ENCODE peak calls at places on chromosomes 16 and 17, in six cellular contexts. L is GM12878, H is K562, Y is HCT116, A is H1, P is HepG2. Z is an unnamed sample.

GRCh38 chr17:29175349-29175748 is 4.8 kb downstream of the MYO18A start:
- DNase-seq in P (no peak), A (no peak), L (no peak), H (no peak), Y (no peak), Z (no peak)

GRCh38 chr16:17304124-17304813 is 166.5 kb downstream of the XYLT1 start:
- DNase-seq in L (no peak), A (no peak), H (no peak), P (no peak), Y (peak; percentile 22), Z (no peak)

GRCh38 chr17:32497431-32498205 is 10.8 kb downstream of the CDK5R1 start:
- DNase-seq in Y (no peak), A (no peak), H (no peak), P (no peak), L (no peak), Z (no peak)

GRCh38 chr16:5060073-5060641 is 5.6 kb downstream of the C16orf89 start:
- DNase-seq in L (no peak), H (no peak), P (no peak), A (peak; percentile 58), Y (no peak), Z (no peak)

GRCh38 chr16:15948532-15949209 is 745 bp upstream of the ABCC1 start:
- DNase-seq in Y (no peak), A (no peak), H (no peak), P (peak; percentile 44), L (no peak), Z (no peak)

GRCh38 chr16:71479420-71479819 is 9.7 kb downstream of the ZNF19 start:
- DNase-seq in Y (no peak), H (peak; percentile 67), L (no peak), A (no peak), P (peak; percentile 55), Z (peak; percentile 20)

GRCh38 chr16:87252269-87252970 is 64.8 kb downstream of the C16orf95 start:
- DNase-seq in Y (no peak), L (no peak), H (no peak), P (no peak), A (no peak), Z (no peak)

GRCh38 chr17:82613283-82614094 is 34.8 kb downstream of the WDR45B start:
- DNase-seq in A (no peak), H (no peak), P (no peak), L (no peak), Y (no peak), Z (no peak)

GRCh38 chr17:8268550-8269298 is 19.6 kb downstream of the PFAS start:
- DNase-seq in Y (no peak), A (no peak), L (no peak), P (no peak), H (no peak), Z (no peak)

GRCh38 chr17:73757324-73757942 is 113.2 kb upstream of the SDK2 start:
- DNase-seq in H (peak; percentile 16), Y (no peak), P (no peak), A (no peak), L (no peak), Z (no peak)

GRCh38 chr17:51275381-51275780 is 15.0 kb downstream of the UTP18 start:
- DNase-seq in A (no peak), H (no peak), P (no peak), Y (no peak), L (no peak), Z (no peak)

GRCh38 chr17:15957206-15957605 is 12.3 kb downstream of the ADORA2B start:
- DNase-seq in P (no peak), A (no peak), L (no peak), Y (peak; percentile 86), H (no peak), Z (no peak)

GRCh38 chr17:80023261-80024205 is 12.1 kb downstream of the TBC1D16 start:
- DNase-seq in L (no peak), Y (no peak), P (peak; percentile 95), A (no peak), H (peak; percentile 15), Z (no peak)

GRCh38 chr16:89322381-89323119 is 105.0 kb downstream of the ZNF778 start:
- DNase-seq in H (peak; percentile 53), P (peak; percentile 74), L (no peak), Y (no peak), A (no peak), Z (peak; percentile 56)

GRCh38 chr16:17466876-17467275 is 3.9 kb downstream of the XYLT1 start:
- DNase-seq in P (no peak), Y (no peak), L (no peak), A (no peak), H (no peak), Z (no peak)

GRCh38 chr17:61467416-61468262 is 15.4 kb downstream of the TBX4 start:
- DNase-seq in L (no peak), Y (peak; percentile 59), P (no peak), H (peak; percentile 39), A (peak; percentile 94), Z (no peak)

GRCh38 chr17:3992370-3992769 is 28.1 kb upstream of the ATP2A3 start:
- DNase-seq in Y (no peak), P (no peak), H (no peak), A (no peak), L (no peak), Z (no peak)

GRCh38 chr16:58814348-58814801 is 80.3 kb upstream of the GOT2 start:
- DNase-seq in L (no peak), Y (peak; percentile 7), P (peak; percentile 16), A (peak; percentile 65), H (peak; percentile 61), Z (peak; percentile 32)

GRCh38 chr16:30116291-30117207 is 3.2 kb upstream of the GDPD3 start:
- DNase-seq in L (no peak), P (no peak), H (no peak), Y (no peak), A (no peak), Z (no peak)

GRCh38 chr17:62093188-62094155 is 28.4 kb upstream of the MED13 start:
- DNase-seq in L (peak; percentile 90), Y (peak; percentile 90), P (peak; percentile 36), A (no peak), H (peak; percentile 23), Z (no peak)

GRCh38 chr17:48636177-48637018 is 10.2 kb upstream of the HOXB9 start:
- DNase-seq in Y (no peak), H (peak; percentile 95), L (no peak), A (peak; percentile 98), P (peak; percentile 83), Z (peak; percentile 80)

GRCh38 chr17:35255316-35255715 is 12.4 kb downstream of the SLFN5 start:
- DNase-seq in P (no peak), A (no peak), L (no peak), H (no peak), Y (no peak), Z (no peak)

GRCh38 chr17:35256629-35257028 is 13.8 kb downstream of the SLFN5 start:
- DNase-seq in Y (peak; percentile 24), A (no peak), L (no peak), H (no peak), P (no peak), Z (no peak)

GRCh38 chr17:35257080-35257701 is 14.3 kb downstream of the SLFN5 start:
- DNase-seq in H (no peak), Y (peak; percentile 59), A (no peak), L (no peak), P (peak; percentile 7), Z (no peak)

GRCh38 chr17:35252646-35253045 is 9.8 kb downstream of the SLFN5 start:
- DNase-seq in A (no peak), H (no peak), P (no peak), L (no peak), Y (no peak), Z (no peak)

GRCh38 chr17:35254107-35254802 is 11.4 kb downstream of the SLFN5 start:
- DNase-seq in Y (peak; percentile 42), L (no peak), A (no peak), P (peak; percentile 56), H (no peak), Z (no peak)
- TF ChIP-seq ZNF274 in Y (no peak), L (no peak), A (no peak), P (no peak), H (no peak), Z (no peak)

DNA sequence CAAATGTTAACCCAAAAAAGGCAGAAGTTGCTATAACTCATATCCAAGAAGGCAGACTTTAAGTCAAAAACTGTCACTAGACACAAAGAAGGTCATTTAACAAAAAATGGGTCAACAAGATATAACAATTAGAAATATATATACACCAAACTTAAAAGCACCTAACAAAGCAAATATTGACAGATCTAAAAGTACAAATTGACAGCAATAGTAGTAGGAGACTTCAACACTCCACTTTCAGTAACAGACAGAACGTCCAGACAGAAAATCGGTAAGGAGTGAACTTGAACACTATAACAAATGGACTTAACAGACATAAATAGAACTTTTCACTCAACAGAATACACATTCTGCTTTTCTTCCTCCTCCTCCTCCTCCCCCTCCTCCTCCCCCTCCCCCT is 40.9 kb upstream of the MYLK3 start:
- DNase-seq in H (no peak), A (no peak), Y (no peak), L (no peak), P (peak; percentile 63), Z (no peak)
- H3K4me3 ChIP-seq in H (peak overlapping the region; percentile 69), A (no peak overlapping the region), Y (no peak overlapping the region), L (no peak overlapping the region), P (peak overlapping the region; percentile 43), Z (no peak overlapping the region)

DNA sequence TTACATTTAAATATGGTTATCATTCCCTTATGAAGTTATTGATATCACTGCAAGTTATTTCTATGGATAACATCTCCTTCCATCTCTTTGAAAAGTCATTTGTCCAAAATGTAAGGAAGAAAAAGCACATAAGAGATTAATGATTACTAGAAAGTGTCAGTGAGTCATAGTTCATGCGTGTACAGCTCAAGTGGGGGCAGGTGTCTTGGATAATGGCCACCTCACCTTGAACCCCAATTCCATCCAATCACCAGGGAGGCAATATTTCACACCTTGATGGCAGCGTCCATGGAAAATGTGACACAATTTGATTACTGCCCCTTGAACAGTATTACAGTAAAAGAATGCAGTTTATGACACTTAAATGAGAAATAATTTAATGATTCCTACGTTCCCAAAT is 358.3 kb upstream of the SOX9 start:
- DNase-seq in H (no peak), L (no peak), P (no peak), Y (no peak), A (no peak), Z (no peak)
- TF ChIP-seq ZNF274 in H (no peak), L (no peak), P (no peak), Y (no peak), A (no peak), Z (no peak)

GRCh38 chr17:77628035-77628434 is 330.5 kb upstream of the TNRC6C start:
- DNase-seq in L (no peak), P (no peak), Y (no peak), A (no peak), H (no peak), Z (no peak)
- H3K4me3 ChIP-seq in L (no peak overlapping the region), P (no peak overlapping the region), Y (no peak overlapping the region), A (no peak overlapping the region), H (no peak overlapping the region), Z (no peak overlapping the region)

GRCh38 chr16:56360117-56361008 is 65.0 kb downstream of the AMFR start:
- DNase-seq in A (peak; percentile 36), H (no peak), Y (no peak), P (no peak), L (no peak), Z (no peak)
- TF ChIP-seq ZNF274 in A (no peak), H (no peak), Y (no peak), P (no peak), L (no peak), Z (no peak)

Z was measured in NT2/D1.